ENCODE peak calls at places on chromosomes 12 and 14, in four cellular contexts. J is cardiac fibroblast, I is chondrocyte, O is NCI-H345. P is an unnamed sample.

GRCh38 chr12:95623554-95624170 is 72.4 kb upstream of the USP44 start:
- DNase-seq in J (peak; percentile 95), I (no peak), O (peak; percentile 39), P (peak; percentile 93)

GRCh38 chr12:93094988-93095737 is 166.1 kb upstream of the EEA1 start:
- DNase-seq in J (no peak), O (no peak), I (no peak), P (no peak)

GRCh38 chr14:38662781-38663180 is 406.9 kb upstream of the CLEC14A start:
- DNase-seq in O (no peak), J (no peak), I (no peak), P (no peak)

GRCh38 chr12:103560604-103561101 is 26.4 kb upstream of the STAB2 start:
- DNase-seq in J (peak; percentile 98), O (no peak), I (no peak), P (peak; percentile 88)

GRCh38 chr12:82688035-82688501 is 1.4 kb downstream of the TMTC2 start:
- DNase-seq in O (peak; percentile 18), J (peak; percentile 7), I (no peak), P (peak; percentile 19)

GRCh38 chr12:26126340-26127284 is 1.8 kb upstream of the BHLHE41 start:
- DNase-seq in J (peak; percentile 84), I (peak; percentile 94), O (peak; percentile 13), P (peak; percentile 83)

GRCh38 chr12:24373004-24373403 is 423.5 kb upstream of the SOX5 start:
- DNase-seq in O (no peak), I (no peak), J (no peak), P (no peak)

GRCh38 chr14:28765169-28765906 is 1.2 kb upstream of the FOXG1 start:
- DNase-seq in I (no peak), O (peak; percentile 67), J (no peak), P (no peak)

GRCh38 chr12:65934480-65935115 is 110.3 kb downstream of the HMGA2 start:
- DNase-seq in I (no peak), O (no peak), J (no peak), P (no peak)

GRCh38 chr12:99619389-99620158 is 28.0 kb upstream of the GARIN6 start:
- DNase-seq in I (no peak), O (no peak), J (peak; percentile 27), P (peak; percentile 25)